ENCODE peak calls at places on chromosomes 4 and X, in four cellular contexts. S, L, Y and B are unnamed samples.

GRCh38 chrX:16188687-16189086 is 21.4 kb downstream of the MAGEB17 start:
- DNase-seq in L (no peak), S (no peak), Y (peak; percentile 57), B (no peak)

GRCh38 chr4:87375719-87376291 is 15.2 kb downstream of the HSD17B11 start:
- DNase-seq in L (peak; percentile 55), Y (peak; percentile 88), S (no peak), B (peak; percentile 52)

GRCh38 chrX:140503714-140504351 is 1.0 kb downstream of the SOX3 start:
- DNase-seq in Y (peak; percentile 7), L (no peak), S (no peak), B (peak; percentile 56)

GRCh38 chr4:20520901-20521300 is 179.4 kb upstream of the PACRGL start:
- DNase-seq in L (no peak), S (no peak), Y (peak; percentile 62), B (no peak)

GRCh38 chr4:77635246-77635645 is 29.6 kb downstream of the CXCL13 start:
- DNase-seq in S (no peak), Y (no peak), L (no peak), B (no peak)

GRCh38 chr4:17336524-17336941 is 175.4 kb downstream of the QDPR start:
- DNase-seq in L (no peak), S (no peak), Y (peak; percentile 48), B (no peak)

GRCh38 chr4:125837493-125838238 is 522.9 kb downstream of the FAT4 start:
- DNase-seq in Y (peak; percentile 4), S (no peak), L (no peak), B (no peak)

GRCh38 chrX:14508025-14508690 is 21.2 kb upstream of the GLRA2 start:
- DNase-seq in S (no peak), Y (no peak), L (no peak), B (no peak)

GRCh38 chr4:112029642-112030235 is 115.5 kb upstream of the FAM241A start:
- DNase-seq in S (no peak), L (no peak), Y (no peak), B (no peak)

GRCh38 chr4:183008492-183008891 is 90.6 kb upstream of the WWC2 start:
- DNase-seq in L (no peak), S (no peak), Y (no peak), B (no peak)

GRCh38 chr4:7415927-7416686 is 18.6 kb downstream of the PSAPL1 start:
- DNase-seq in S (no peak), Y (no peak), L (peak; percentile 20), B (no peak)

GRCh38 chr4:85659626-85660213 is 184.8 kb downstream of the ARHGAP24 start:
- DNase-seq in Y (no peak), L (no peak), S (no peak), B (no peak)

GRCh38 chr4:57612279-57612678 is 502.1 kb upstream of the IGFBP7 start:
- DNase-seq in Y (no peak), S (no peak), L (no peak), B (no peak)

GRCh38 chrX:101051153-101051548 is 760 bp downstream of the TRMT2B start:
- DNase-seq in Y (no peak), S (no peak), L (no peak), B (no peak)

GRCh38 chrX:101057095-101057714 is 5.3 kb upstream of the TRMT2B start:
- DNase-seq in Y (peak; percentile 68), L (no peak), S (no peak), B (no peak)

GRCh38 chrX:101051549-101052302 is at the start of gene TRMT2B:
- DNase-seq in L (peak; percentile 80), Y (peak; percentile 64), S (peak; percentile 67), B (peak; percentile 89)
- TF ChIP-seq POLR2A in L (no peak), Y (no peak), S (no peak), B (no peak)

DNA sequence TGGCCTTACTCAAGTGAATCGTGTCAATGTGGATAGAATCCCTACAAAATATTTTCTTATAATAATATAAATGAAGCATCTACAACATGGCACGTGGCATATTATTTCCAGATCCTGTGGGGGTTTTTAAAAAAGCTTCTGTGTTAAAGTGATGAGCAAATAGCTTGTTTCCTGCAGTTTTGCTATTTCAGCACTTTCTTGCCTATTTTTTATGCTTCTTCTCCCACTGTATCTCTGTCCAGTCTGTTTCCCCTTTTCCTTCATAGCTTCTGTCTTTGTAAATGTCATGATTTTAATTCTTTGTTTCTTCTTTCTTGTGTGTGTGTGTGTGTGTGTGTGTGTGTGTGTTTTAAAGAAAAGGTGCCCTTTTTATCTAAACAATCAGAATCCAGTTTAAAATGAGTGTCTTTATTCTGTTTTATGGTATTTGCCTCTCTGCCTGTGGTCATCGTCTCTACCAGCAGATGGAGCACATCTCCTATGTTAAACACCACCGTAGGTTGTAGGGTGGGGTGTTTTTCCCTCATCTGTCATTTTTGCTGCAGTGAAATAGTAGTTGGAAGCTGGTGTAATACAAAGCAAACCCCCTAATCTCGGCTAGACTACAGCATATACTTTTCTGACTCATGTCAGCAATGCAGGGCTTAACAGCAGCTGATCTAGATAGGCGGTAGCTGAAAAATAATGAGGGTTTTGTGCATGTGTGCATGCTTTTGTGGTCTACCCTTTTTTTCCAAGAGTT is 33.1 kb downstream of the FTHL17 start:
- DNase-seq in S (no peak), L (peak; percentile 33), Y (peak; percentile 31), B (peak; percentile 49)
- TF ChIP-seq CTCF in S (peak; percentile 26), L (peak; percentile 25), Y (peak; percentile 63), B (peak; percentile 49)

DNA sequence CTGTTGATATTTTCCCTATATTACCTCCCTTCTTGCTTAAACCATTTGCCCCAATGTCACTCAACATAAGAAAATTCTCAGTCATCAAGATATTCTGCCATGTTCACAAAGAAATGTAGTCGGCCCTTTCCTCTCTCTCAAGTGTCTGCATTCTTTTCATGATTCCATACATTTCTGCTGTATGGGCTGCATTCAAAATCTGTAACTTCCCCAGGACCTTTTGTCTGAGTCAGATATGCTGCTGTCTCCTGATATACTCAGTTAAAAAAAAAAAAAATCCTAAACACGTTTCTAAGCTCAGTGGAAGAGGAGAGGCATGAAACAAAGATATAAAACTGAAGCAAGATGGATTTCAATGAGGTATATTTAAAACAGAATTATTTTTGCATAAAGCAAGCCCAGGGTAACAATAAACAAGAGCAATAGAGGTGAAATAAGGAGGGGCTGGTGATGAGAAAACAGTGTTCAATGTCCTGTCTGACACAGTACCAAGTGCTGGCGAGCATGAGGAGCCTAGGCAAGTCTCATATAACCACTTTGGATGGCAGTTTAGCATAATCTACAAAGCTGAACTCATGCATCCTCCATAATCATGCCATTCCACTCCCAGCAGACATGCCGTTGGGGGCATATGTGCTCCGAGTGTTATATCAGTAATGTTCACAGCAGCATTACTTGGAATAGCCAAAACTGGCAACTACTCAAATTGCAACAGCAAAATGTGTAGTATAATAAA is 76.8 kb downstream of the MANBA start:
- DNase-seq in L (no peak), S (no peak), Y (peak; percentile 25), B (no peak)
- H3K4me1 ChIP-seq in L (no peaks in the 10 kb centered on the region), S (no peaks in the 10 kb centered on the region), Y (peaks cover 10% of the 10 kb centered on the region), B (no peaks in the 10 kb centered on the region)

GRCh38 chrX:152641256-152641875 is 3.7 kb downstream of the GABRQ start:
- DNase-seq in S (no peak), L (no peak), Y (no peak), B (no peak)
- TF ChIP-seq POLR2A in S (no peak), L (no peak), Y (no peak), B (no peak)

GRCh38 chr4:138975225-138975624 is 40.4 kb upstream of the NOCT start:
- DNase-seq in Y (no peak), L (no peak), S (no peak), B (no peak)
- TF ChIP-seq CTCF in Y (no peak), L (no peak), S (no peak), B (no peak)

GRCh38 chr4:152494020-152494419 is 41.9 kb downstream of the FBXW7 start:
- DNase-seq in S (no peak), L (no peak), Y (no peak), B (no peak)
- H3K4me1 ChIP-seq in S (no peaks in the 10 kb centered on the region), L (no peaks in the 10 kb centered on the region), Y (no peaks in the 10 kb centered on the region), B (no peaks in the 10 kb centered on the region)

GRCh38 chr4:128809477-128810330 is at the start of gene JADE1:
- DNase-seq in L (peak; percentile 95), S (peak; percentile 87), Y (peak; percentile 95), B (peak; percentile 95)
- TF ChIP-seq POLR2A in L (no peak), S (no peak), Y (peak; percentile 59), B (no peak)

GRCh38 chrX:40272141-40272540 is 174.4 kb upstream of the BCOR start:
- DNase-seq in S (no peak), L (no peak), Y (no peak), B (no peak)

GRCh38 chrX:40268126-40268525 is 170.4 kb upstream of the BCOR start:
- DNase-seq in Y (no peak), S (no peak), L (no peak), B (no peak)

GRCh38 chrX:40266490-40267333 is 169.0 kb upstream of the BCOR start:
- DNase-seq in S (peak; percentile 27), Y (peak; percentile 56), L (peak; percentile 72), B (peak; percentile 52)

GRCh38 chrX:40262641-40263560 is 165.1 kb upstream of the BCOR start:
- DNase-seq in Y (peak; percentile 41), S (peak; percentile 30), L (no peak), B (peak; percentile 32)

GRCh38 chrX:40267334-40268118 is 169.8 kb upstream of the BCOR start:
- DNase-seq in S (no peak), Y (no peak), L (no peak), B (no peak)
- TF ChIP-seq CTCF in S (no peak), Y (no peak), L (no peak), B (no peak)

GRCh38 chr4:40621229-40621591 is 8.5 kb downstream of the RBM47 start:
- DNase-seq in Y (no peak), S (no peak), L (no peak), B (no peak)
- H3K4me1 ChIP-seq in Y (peaks cover 10% of the 10 kb centered on the region), S (no peaks in the 10 kb centered on the region), L (peaks cover 25% of the 10 kb centered on the region), B (peaks cover 16% of the 10 kb centered on the region)